ENCODE peak calls at places on chromosomes 4 and X, in six cellular contexts. M is activated CD8-positive, alpha-beta memory T cell treated with anti-CD3 and anti-CD28 coated beads for 1 hour; P is glomerular endothelial cell; Y is germinal center; U is OCI-LY7; H is cardiac muscle cell. C is an unnamed sample.

GRCh38 chrX:40176979-40177430 is 79.2 kb upstream of the BCOR start:
- DNase-seq in M (no peak), P (no peak), Y (no peak), U (no peak), H (no peak), C (peak; percentile 84)

GRCh38 chr4:85409251-85409650 is 65.7 kb upstream of the ARHGAP24 start:
- DNase-seq in M (no peak), P (peak; percentile 71), Y (no peak), U (no peak), H (peak; percentile 74), C (no peak)

GRCh38 chrX:65687367-65687766 is 19.9 kb downstream of the MSN start:
- DNase-seq in M (no peak), P (no peak), Y (no peak), U (no peak), H (no peak), C (no peak)

GRCh38 chr4:61556277-61556676 is 356.2 kb downstream of the ADGRL3 start:
- DNase-seq in M (no peak), P (no peak), Y (no peak), U (no peak), H (no peak), C (no peak)

GRCh38 chr4:78864405-78865024 is 74.7 kb downstream of the PAQR3 start:
- DNase-seq in M (peak; percentile 4), P (peak; percentile 90), Y (peak; percentile 44), U (peak; percentile 86), H (peak; percentile 90), C (no peak)

GRCh38 chrX:10360121-10360520 is 203.3 kb downstream of the CLCN4 start:
- DNase-seq in M (no peak), P (no peak), Y (no peak), U (no peak), H (peak; percentile 16), C (no peak)

GRCh38 chrX:13478740-13479451 is 90.5 kb upstream of the EGFL6 start:
- DNase-seq in M (no peak), P (no peak), Y (no peak), U (no peak), H (no peak), C (no peak)

GRCh38 chrX:136497556-136498048 is at the start of gene HTATSF1:
- DNase-seq in M (no peak), P (no peak), Y (peak; percentile 2), U (no peak), H (no peak), C (peak; percentile 88)

GRCh38 chrX:150958177-150958576 is 25.0 kb upstream of the HMGB3 start:
- DNase-seq in M (no peak), P (no peak), Y (no peak), U (no peak), H (no peak), C (no peak)

GRCh38 chr4:41024556-41025491 is 189.5 kb downstream of the APBB2 start:
- DNase-seq in M (no peak), P (no peak), Y (no peak), U (peak; percentile 64), H (peak; percentile 27), C (no peak)

GRCh38 chr4:46844325-46844917 is 64.6 kb downstream of the COX7B2 start:
- DNase-seq in M (no peak), P (peak; percentile 47), Y (peak; percentile 3), U (peak; percentile 62), H (peak; percentile 75), C (no peak)

GRCh38 chrX:42524374-42524773 is 253.6 kb downstream of the PPP1R2C start:
- DNase-seq in M (no peak), P (no peak), Y (no peak), U (no peak), H (peak; percentile 3), C (no peak)

GRCh38 chr4:150302553-150302952 is 224.3 kb downstream of the DCLK2 start:
- DNase-seq in M (no peak), P (no peak), Y (no peak), U (no peak), H (peak; percentile 95), C (no peak)

GRCh38 chr4:144463896-144464295 is 182.1 kb upstream of the HHIP start:
- DNase-seq in M (no peak), P (no peak), Y (no peak), U (no peak), H (no peak), C (no peak)

GRCh38 chr4:1409079-1409805 is 3.0 kb upstream of the NKX1-1 start:
- DNase-seq in M (no peak), P (no peak), Y (no peak), U (no peak), H (no peak), C (no peak)

GRCh38 chr4:99806545-99806944 is 10.1 kb upstream of the DAPP1 start:
- DNase-seq in M (no peak), P (no peak), Y (no peak), U (no peak), H (no peak), C (no peak)

GRCh38 chr4:17077105-17077504 is 178.7 kb upstream of the LDB2 start:
- DNase-seq in M (no peak), P (no peak), Y (no peak), U (no peak), H (no peak), C (no peak)

GRCh38 chrX:105189093-105189492 is 31.4 kb downstream of the TEX13A start:
- DNase-seq in M (no peak), P (no peak), Y (no peak), U (no peak), H (no peak), C (no peak)

GRCh38 chr4:82499705-82500104 is 62.1 kb downstream of the TMEM150C start:
- DNase-seq in M (no peak), P (no peak), Y (no peak), U (no peak), H (no peak), C (no peak)

GRCh38 chr4:8195841-8196460 is 3.1 kb upstream of the SH3TC1 start:
- DNase-seq in M (no peak), P (no peak), Y (no peak), U (no peak), H (no peak), C (no peak)

GRCh38 chrX:72634321-72634720 is 61.7 kb upstream of the HDAC8 start:
- DNase-seq in M (no peak), P (no peak), Y (no peak), U (no peak), H (peak; percentile 61), C (no peak)

GRCh38 chrX:2401590-2402360 is 99.0 kb downstream of the DHRSX start:
- DNase-seq in M (no peak), P (no peak), Y (no peak), U (no peak), H (no peak), C (no peak)